ENCODE peak calls at places on chromosome 11, in seven cellular contexts. G, S, N, U, R, E and X are unnamed samples.

GRCh38 chr11:118198370-118198769 is 21.9 kb upstream of the SCN2B start:
- DNase-seq in G (peak; percentile 44), S (peak; percentile 66), N (peak; percentile 85), U (peak; percentile 41), R (peak; percentile 55), E (peak; percentile 77), X (no peak)

GRCh38 chr11:2912498-2912897 is 16.7 kb downstream of the PHLDA2 start:
- DNase-seq in G (peak; percentile 85), S (peak; percentile 92), N (no peak), U (peak; percentile 95), R (peak; percentile 93), E (peak; percentile 67), X (no peak)

GRCh38 chr11:78715639-78716311 is 141.1 kb upstream of the NARS2 start:
- DNase-seq in G (peak; percentile 91), S (peak; percentile 87), N (peak; percentile 86), U (peak; percentile 91), R (peak; percentile 66), E (peak; percentile 87), X (peak; percentile 59)

GRCh38 chr11:35725880-35726279 is 63.3 kb downstream of the TRIM44 start:
- DNase-seq in G (peak; percentile 88), S (no peak), N (no peak), U (no peak), R (peak; percentile 54), E (no peak), X (no peak)

GRCh38 chr11:61072316-61073109 is 29.8 kb upstream of the CD5 start:
- DNase-seq in G (no peak), S (no peak), N (no peak), U (no peak), R (no peak), E (no peak), X (no peak)

GRCh38 chr11:132043714-132044113 is 673.3 kb downstream of the NTM start:
- DNase-seq in G (no peak), S (no peak), N (no peak), U (no peak), R (no peak), E (no peak), X (no peak)

GRCh38 chr11:124891390-124891861 is 6.2 kb downstream of the ROBO4 start:
- DNase-seq in G (no peak), S (peak; percentile 67), N (peak; percentile 51), U (no peak), R (no peak), E (peak; percentile 77), X (no peak)

GRCh38 chr11:97060184-97060583 is 670.4 kb downstream of the JRKL start:
- DNase-seq in G (no peak), S (no peak), N (no peak), U (no peak), R (no peak), E (no peak), X (no peak)

GRCh38 chr11:34052608-34053160 is 1.2 kb downstream of the CAPRIN1 start:
- DNase-seq in G (no peak), S (peak; percentile 44), N (peak; percentile 47), U (no peak), R (peak; percentile 38), E (no peak), X (peak; percentile 15)

GRCh38 chr11:94674005-94674491 is 94.1 kb upstream of the AMOTL1 start:
- DNase-seq in G (no peak), S (no peak), N (peak; percentile 37), U (no peak), R (no peak), E (no peak), X (no peak)

GRCh38 chr11:71459767-71460320 is 6.8 kb downstream of the NADSYN1 start:
- DNase-seq in G (no peak), S (no peak), N (no peak), U (no peak), R (no peak), E (no peak), X (no peak)

GRCh38 chr11:85941380-85941973 is 86.3 kb downstream of the CCDC83 start:
- DNase-seq in G (peak; percentile 74), S (peak; percentile 76), N (peak; percentile 58), U (no peak), R (peak; percentile 62), E (peak; percentile 70), X (peak; percentile 14)

GRCh38 chr11:62601114-62601363 is 626 bp downstream of the MTA2 start:
- DNase-seq in G (no peak), S (no peak), N (no peak), U (no peak), R (peak; percentile 43), E (no peak), X (no peak)

GRCh38 chr11:127056338-127056971 is 55.9 kb upstream of the KIRREL3 start:
- DNase-seq in G (no peak), S (peak; percentile 10), N (no peak), U (no peak), R (no peak), E (no peak), X (no peak)

GRCh38 chr11:93603671-93604070 is 57.8 kb upstream of the CEP295 start:
- DNase-seq in G (no peak), S (peak; percentile 5), N (no peak), U (no peak), R (no peak), E (no peak), X (no peak)

GRCh38 chr11:46296520-46297448 is 19.3 kb downstream of the CREB3L1 start:
- DNase-seq in G (peak; percentile 98), S (peak; percentile 99), N (peak; percentile 95), U (peak; percentile 80), R (peak; percentile 96), E (peak; percentile 97), X (peak; percentile 74)

GRCh38 chr11:42528471-42528870 is 783.3 kb upstream of the API5 start:
- DNase-seq in G (no peak), S (no peak), N (no peak), U (no peak), R (no peak), E (no peak), X (no peak)

GRCh38 chr11:128772814-128773213 is 78.9 kb downstream of the FLI1 start:
- DNase-seq in G (no peak), S (no peak), N (no peak), U (no peak), R (no peak), E (no peak), X (no peak)

GRCh38 chr11:28738549-28738948 is 630.4 kb downstream of the METTL15 start:
- DNase-seq in G (peak; percentile 34), S (no peak), N (no peak), U (no peak), R (peak; percentile 25), E (no peak), X (no peak)

GRCh38 chr11:40286137-40286536 is 1173.3 kb downstream of the LRRC4C start:
- DNase-seq in G (no peak), S (no peak), N (no peak), U (no peak), R (no peak), E (no peak), X (no peak)

GRCh38 chr11:40285520-40285919 is 1173.9 kb downstream of the LRRC4C start:
- DNase-seq in G (no peak), S (no peak), N (no peak), U (no peak), R (no peak), E (no peak), X (no peak)

GRCh38 chr11:40276960-40277359 is 1182.5 kb downstream of the LRRC4C start:
- DNase-seq in G (no peak), S (no peak), N (no peak), U (no peak), R (no peak), E (no peak), X (no peak)

GRCh38 chr11:40280161-40281054 is 1179.0 kb downstream of the LRRC4C start:
- DNase-seq in G (no peak), S (peak; percentile 45), N (no peak), U (no peak), R (peak; percentile 50), E (no peak), X (no peak)

GRCh38 chr11:40281055-40281580 is 1178.3 kb downstream of the LRRC4C start:
- DNase-seq in G (no peak), S (peak; percentile 33), N (no peak), U (no peak), R (peak; percentile 71), E (no peak), X (no peak)
- H3K4ac ChIP-seq in G (no peak overlapping the region), S (no peak overlapping the region), N (no peak overlapping the region), U (no peak overlapping the region), R (no peak overlapping the region), E (no peak overlapping the region), X (no peak overlapping the region)

DNA sequence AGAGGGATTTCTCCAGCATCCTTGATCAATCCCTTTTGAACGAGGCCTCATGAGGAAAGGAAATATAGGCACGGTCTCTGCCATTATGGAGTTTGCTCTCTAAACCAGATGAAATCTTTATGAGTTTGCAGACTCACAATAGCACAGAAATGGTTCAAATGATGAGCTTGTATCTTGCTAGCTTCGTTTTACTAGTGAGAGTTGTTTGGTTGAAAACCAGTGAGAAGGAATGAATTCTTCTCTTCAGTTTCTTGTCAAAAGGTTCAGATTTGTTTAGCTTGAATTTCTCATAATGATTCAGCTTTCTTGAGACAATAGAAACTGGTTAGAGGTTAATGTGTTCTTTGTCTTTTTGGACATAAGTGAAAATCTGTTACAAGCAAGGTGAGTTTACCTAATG is 92.7 kb downstream of the ZBTB16 start:
- DNase-seq in G (no peak), S (no peak), N (no peak), U (no peak), R (no peak), E (no peak), X (no peak)
- H3K23ac ChIP-seq in G (no peak overlapping the region), S (no peak overlapping the region), N (no peak overlapping the region), U (no peak overlapping the region), R (no peak overlapping the region), E (no peak overlapping the region), X (no peak overlapping the region)

DNA sequence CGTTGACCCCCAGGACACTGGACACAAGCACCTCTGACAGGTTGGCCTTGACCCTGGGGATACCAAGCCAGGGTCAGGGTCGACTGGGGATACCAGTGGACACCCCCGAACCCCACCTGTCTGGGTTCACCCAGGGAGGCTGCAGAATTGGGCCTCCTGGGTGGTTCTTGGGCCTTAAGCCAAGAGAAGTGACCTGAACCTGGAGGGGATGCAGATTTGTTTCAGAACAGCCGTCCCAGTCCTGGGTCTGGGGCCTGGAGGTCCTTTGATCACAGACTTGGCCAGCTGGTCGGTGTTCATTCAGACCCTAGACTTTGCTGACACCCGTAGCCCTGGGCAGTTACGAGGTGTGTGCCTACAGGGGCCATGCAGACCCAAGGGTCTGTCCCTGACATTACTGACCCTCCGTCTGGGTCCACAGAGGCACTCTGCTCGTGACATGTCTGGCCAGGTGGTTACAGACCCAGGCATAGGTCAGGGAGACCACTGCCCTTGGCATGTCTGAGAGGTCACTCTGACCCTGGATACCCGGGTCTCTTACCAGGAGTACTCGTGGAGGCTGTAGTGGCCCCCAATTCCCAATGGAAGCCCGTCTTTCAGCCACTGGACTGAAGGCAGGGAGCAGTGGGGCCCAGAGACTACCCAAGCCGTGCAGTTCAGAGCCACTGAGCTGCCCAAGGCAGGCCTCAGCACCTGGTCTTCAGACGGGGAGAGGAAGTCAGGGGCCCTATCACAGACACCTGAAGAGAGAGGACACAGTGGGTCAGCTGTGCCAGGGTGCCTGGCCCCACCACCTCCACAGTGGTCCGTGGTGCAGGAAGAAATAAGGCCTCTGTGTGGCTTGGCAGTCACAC is 6.4 kb downstream of the SIGIRR start:
- DNase-seq in G (no peak), S (no peak), N (peak; percentile 48), U (no peak), R (no peak), E (no peak), X (no peak)
- H3K4ac ChIP-seq in G (no peak overlapping the region), S (no peak overlapping the region), N (no peak overlapping the region), U (no peak overlapping the region), R (no peak overlapping the region), E (no peak overlapping the region), X (no peak overlapping the region)

GRCh38 chr11:75184051-75184450 is 33.1 kb downstream of the SLCO2B1 start:
- DNase-seq in G (no peak), S (no peak), N (no peak), U (no peak), R (no peak), E (no peak), X (no peak)
- H3K23ac ChIP-seq in G (no peak overlapping the region), S (no peak overlapping the region), N (no peak overlapping the region), U (no peak overlapping the region), R (no peak overlapping the region), E (no peak overlapping the region), X (no peak overlapping the region)